ENCODE peak calls at places on chromosome 14, in four cellular contexts. N is IMR-90, K is mesenchymal stem cell, J is H1. M is an unnamed sample.
A peak's percentile ranks its signal among the peaks of the same experiment; 100 is the strongest.

GRCh38 chr14:66070542-66071319 is 415.4 kb upstream of the CCDC196 start:
- DNase-seq in N (no peak), K (peak; percentile 39), J (peak; percentile 58), M (peak; percentile 83)

GRCh38 chr14:92967346-92967926 is 44.5 kb downstream of the CHGA start:
- DNase-seq in N (peak; percentile 4), K (no peak), J (no peak), M (no peak)

GRCh38 chr14:61418749-61419148 is 97.4 kb downstream of the PRKCH start:
- DNase-seq in N (no peak), K (no peak), J (no peak), M (no peak)

GRCh38 chr14:106347890-106348755 is 821.7 kb downstream of the TMEM121 start:
- DNase-seq in N (no peak), K (no peak), J (no peak), M (no peak)

GRCh38 chr14:72616294-72616693 is 277.6 kb downstream of the DPF3 start:
- DNase-seq in N (peak; percentile 91), K (peak; percentile 87), J (no peak), M (no peak)

GRCh38 chr14:93951798-93952540 is 24.4 kb downstream of the ASB2 start:
- DNase-seq in N (peak; percentile 7), K (no peak), J (no peak), M (no peak)

GRCh38 chr14:32400480-32400879 is 71.4 kb downstream of the AKAP6 start:
- DNase-seq in N (peak; percentile 30), K (peak; percentile 23), J (no peak), M (no peak)

GRCh38 chr14:90624732-90625444 is 191.3 kb downstream of the TTC7B start:
- DNase-seq in N (peak; percentile 39), K (peak; percentile 50), J (no peak), M (peak; percentile 55)

GRCh38 chr14:21191261-21191808 is 35.5 kb upstream of the OR5AU1 start:
- DNase-seq in N (no peak), K (no peak), J (no peak), M (peak; percentile 32)

DNA sequence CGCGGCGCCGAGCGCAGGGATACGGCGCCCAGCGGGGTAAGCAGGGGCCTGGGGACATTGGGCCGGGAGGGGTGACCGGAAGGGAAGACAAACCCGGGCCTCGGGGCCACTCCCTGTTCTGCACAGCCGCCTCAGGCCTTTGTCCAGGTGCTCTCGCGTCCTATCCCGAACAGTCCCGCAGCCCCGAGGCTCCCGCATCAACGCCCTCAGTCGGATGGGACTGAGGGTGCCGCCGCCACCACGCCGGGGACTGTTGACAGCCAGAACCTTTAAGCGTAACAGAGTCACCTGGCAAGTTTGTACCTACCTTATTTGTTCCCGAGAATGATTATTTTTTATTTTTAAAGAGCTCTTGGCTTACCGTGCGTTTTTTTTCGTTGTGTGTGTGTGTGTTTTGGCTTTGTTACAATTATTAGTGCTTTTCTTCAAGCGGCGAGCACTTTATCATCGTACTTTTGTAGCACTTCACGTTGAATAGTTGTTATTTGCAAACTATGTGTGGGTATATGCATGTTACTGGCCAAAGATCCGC is 395 bp downstream of the COA8 start:
- DNase-seq in N (no peak), K (no peak), J (no peak), M (no peak)
- H2BK5ac ChIP-seq in N (peak overlapping the region; percentile 74), K (peak overlapping the region; percentile 68), J (peak overlapping the region; percentile 54), M (no peak overlapping the region)

GRCh38 chr14:103385153-103385993 is at the start of gene MARK3:
- DNase-seq in N (peak; percentile 95), K (peak; percentile 98), J (peak; percentile 83), M (peak; percentile 98)
- H2BK5ac ChIP-seq in N (peak within 1 kb of the TSS; percentile 86), K (peak within 1 kb of the TSS; percentile 71), J (peak within 1 kb of the TSS; percentile 88), M (no peak within 1 kb of the TSS)

DNA sequence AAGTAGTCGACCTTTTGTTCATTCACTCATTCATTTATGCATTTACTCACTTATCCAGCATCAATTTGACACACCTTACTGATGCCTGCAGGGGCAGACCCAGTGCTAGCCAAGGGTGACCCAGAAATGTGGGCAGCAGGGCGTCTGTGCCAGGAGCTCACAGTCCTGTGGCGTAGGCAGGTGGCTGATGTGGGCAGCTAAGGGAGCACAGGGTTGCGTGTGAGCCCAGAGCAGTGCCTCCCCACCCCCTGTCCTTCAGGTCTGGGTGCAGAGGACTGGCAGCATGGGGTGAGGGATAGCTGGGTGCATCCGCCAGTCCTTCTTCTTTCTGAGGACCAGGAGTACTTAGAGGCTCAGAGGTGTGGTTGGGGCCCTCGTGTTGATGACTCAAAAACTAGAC is 64.1 kb downstream of the BEGAIN start:
- DNase-seq in N (no peak), K (no peak), J (no peak), M (peak; percentile 26)
- H2BK5ac ChIP-seq in N (no peak overlapping the region), K (no peak overlapping the region), J (no peak overlapping the region), M (no peak overlapping the region)

GRCh38 chr14:67357583-67358354 is 1.8 kb downstream of the ATP6V1D start:
- DNase-seq in N (peak; percentile 30), K (peak; percentile 38), J (no peak), M (no peak)

GRCh38 chr14:67358914-67359313 is 690 bp downstream of the ATP6V1D start:
- DNase-seq in N (no peak), K (peak; percentile 15), J (no peak), M (no peak)

GRCh38 chr14:67360469-67361206 is 510 bp downstream of the EIF2S1 start:
- DNase-seq in N (no peak), K (no peak), J (no peak), M (no peak)

GRCh38 chr14:67359319-67359774 is 257 bp downstream of the ATP6V1D start:
- DNase-seq in N (peak; percentile 63), K (peak; percentile 76), J (no peak), M (no peak)

DNA sequence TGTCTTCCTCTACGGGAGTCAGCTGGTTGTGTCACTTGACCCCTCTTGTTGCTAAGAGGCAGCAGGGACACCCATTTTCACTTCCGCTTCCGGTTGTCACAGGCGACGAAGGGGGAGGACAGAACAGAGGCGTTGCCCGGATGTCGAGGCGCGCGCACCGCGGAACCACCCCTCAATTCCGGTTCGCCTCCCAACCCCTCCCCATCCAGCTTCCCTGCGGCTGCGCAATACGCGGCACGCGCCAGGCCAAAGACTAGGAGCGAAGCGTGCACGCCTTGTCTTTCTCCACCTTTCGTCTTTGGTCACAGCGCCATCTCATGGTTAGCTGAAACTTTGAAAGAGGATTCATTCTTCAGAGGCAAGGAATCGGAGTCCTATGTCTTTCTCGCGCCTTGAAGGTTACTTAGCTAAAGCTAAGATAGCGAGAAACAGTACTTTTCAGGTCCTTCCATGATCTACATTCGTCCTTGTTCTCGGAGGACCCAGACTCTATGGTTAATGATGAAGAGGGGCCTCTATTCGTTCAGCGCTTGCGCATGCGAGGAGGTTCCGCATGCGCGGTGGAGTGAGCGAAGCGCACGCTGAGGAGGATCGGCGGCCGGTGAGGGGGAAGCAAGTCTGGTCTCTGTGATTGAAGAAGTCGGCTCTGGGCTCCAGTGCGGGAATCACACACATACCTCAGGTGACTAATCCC is at the start of the genes ATP6V1D and EIF2S1:
- DNase-seq in N (peak; percentile 99), K (peak; percentile 100), J (peak; percentile 98), M (peak; percentile 99)
- H2BK5ac ChIP-seq in N (peak within 1 kb of the TSS; percentile 95), K (peak within 1 kb of the TSS; percentile 85), J (peak within 1 kb of the TSS; percentile 99), M (peak within 1 kb of the TSS; percentile 90)

GRCh38 chr14:60188115-60188514 is 22.9 kb upstream of the DHRS7 start:
- DNase-seq in N (no peak), K (no peak), J (no peak), M (no peak)
- H2BK5ac ChIP-seq in N (no peak overlapping the region), K (no peak overlapping the region), J (no peak overlapping the region), M (no peak overlapping the region)

GRCh38 chr14:104642540-104642868 is 37.9 kb upstream of the TMEM179 start:
- DNase-seq in N (no peak), K (no peak), J (no peak), M (no peak)
- H2BK5ac ChIP-seq in N (no peak overlapping the region), K (no peak overlapping the region), J (no peak overlapping the region), M (no peak overlapping the region)

GRCh38 chr14:24678801-24679247 is 44.8 kb upstream of the GZMB start:
- DNase-seq in N (peak; percentile 86), K (peak; percentile 82), J (peak; percentile 51), M (peak; percentile 85)
- H2BK5ac ChIP-seq in N (no peak overlapping the region), K (no peak overlapping the region), J (no peak overlapping the region), M (no peak overlapping the region)

DNA sequence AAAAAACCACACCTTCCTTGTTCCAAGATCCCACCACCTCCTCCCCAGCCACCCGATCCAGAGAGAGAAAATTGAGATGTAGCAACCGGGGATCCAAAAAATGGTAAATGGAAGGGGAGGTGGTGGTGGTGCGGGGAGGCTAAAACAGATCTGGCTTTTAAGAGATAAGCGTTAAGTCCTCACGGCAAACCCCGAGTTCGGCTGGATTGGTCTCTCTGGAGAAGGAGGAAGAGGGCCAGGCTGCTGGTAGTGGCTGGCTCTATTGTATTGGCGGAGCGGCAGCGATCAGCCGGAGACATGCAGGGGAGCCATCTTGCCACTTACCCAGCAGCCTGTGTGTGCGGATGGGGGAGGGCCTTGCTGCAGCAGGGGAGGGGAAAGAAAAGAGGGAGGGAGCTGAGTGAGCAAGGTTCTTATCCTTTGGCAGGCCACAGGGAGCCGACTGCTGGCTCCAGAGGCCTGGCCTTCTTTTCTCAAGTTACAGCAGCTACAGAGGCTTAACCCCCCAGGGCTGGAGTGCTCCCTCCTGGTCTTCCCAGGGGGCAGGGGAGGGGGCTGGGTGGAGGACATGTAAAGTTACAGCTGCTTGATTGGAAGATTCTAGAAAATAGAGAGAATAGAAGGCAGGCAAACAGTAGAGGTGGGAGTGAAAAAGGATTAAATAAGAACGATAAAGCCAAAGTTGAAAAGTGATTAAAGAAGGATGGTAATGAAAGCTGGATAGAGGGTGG is 14.1 kb upstream of the CDH24 start:
- DNase-seq in N (peak; percentile 94), K (peak; percentile 94), J (peak; percentile 82), M (peak; percentile 94)
- H2BK5ac ChIP-seq in N (peak overlapping the region; percentile 67), K (peak overlapping the region; percentile 85), J (peak overlapping the region; percentile 86), M (no peak overlapping the region)

GRCh38 chr14:70822706-70823185 is 13.4 kb upstream of the MAP3K9 start:
- DNase-seq in N (peak; percentile 2), K (peak; percentile 52), J (peak; percentile 65), M (peak; percentile 87)

GRCh38 chr14:70816525-70816924 is 7.2 kb upstream of the MAP3K9 start:
- DNase-seq in N (no peak), K (no peak), J (no peak), M (peak; percentile 40)

GRCh38 chr14:70821916-70822705 is 12.8 kb upstream of the MAP3K9 start:
- DNase-seq in N (peak; percentile 35), K (peak; percentile 70), J (no peak), M (peak; percentile 60)

GRCh38 chr14:70823281-70823680 is 14.0 kb upstream of the MAP3K9 start:
- DNase-seq in N (no peak), K (no peak), J (no peak), M (no peak)

DNA sequence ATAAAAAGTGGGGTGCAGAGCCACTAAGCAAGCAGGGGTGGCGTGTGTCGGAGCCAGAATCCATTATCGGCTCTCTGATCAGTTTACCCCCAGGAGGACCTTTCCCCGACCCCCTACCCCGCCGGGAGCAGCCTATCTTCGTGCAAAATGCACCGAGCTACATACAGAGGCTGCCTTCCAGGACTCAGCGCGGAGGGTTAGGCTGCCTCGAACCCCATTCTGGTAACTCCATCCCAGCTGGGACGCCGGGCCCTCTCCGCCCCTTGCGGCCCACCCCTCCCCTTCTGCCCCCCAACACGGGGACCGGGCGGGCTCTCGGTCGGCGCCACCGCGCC is 12.2 kb upstream of the MAP3K9 start:
- DNase-seq in N (no peak), K (no peak), J (no peak), M (no peak)
- H2BK5ac ChIP-seq in N (no peak overlapping the region), K (no peak overlapping the region), J (no peak overlapping the region), M (no peak overlapping the region)

M was measured in H9.